ENCODE peak calls at places on chromosomes 16 and 17, in seven cellular contexts. One of them, this sample, is unnamed.

GRCh38 chr17:83056583-83057396 is 22.6 kb upstream of the METRNL start:
- DNase-seq in neural progenitor cell: peak; percentile 0
- DNase-seq in MCF 10A: no peak
- DNase-seq in progenitor cell of endocrine pancreas: no peak
- DNase-seq in H9: peak; percentile 28
- DNase-seq in AG10803: peak; percentile 34
- DNase-seq in A549: no peak
- DNase-seq in this sample: peak; percentile 8

GRCh38 chr16:11437069-11437468 is 91.8 kb downstream of the RMI2 start:
- DNase-seq in neural progenitor cell: no peak
- DNase-seq in MCF 10A: no peak
- DNase-seq in progenitor cell of endocrine pancreas: no peak
- DNase-seq in H9: no peak
- DNase-seq in AG10803: no peak
- DNase-seq in A549: no peak
- DNase-seq in this sample: no peak

GRCh38 chr16:71426069-71426879 is 15.6 kb downstream of the TLE7 start:
- DNase-seq in neural progenitor cell: peak; percentile 88
- DNase-seq in MCF 10A: no peak
- DNase-seq in progenitor cell of endocrine pancreas: peak; percentile 80
- DNase-seq in H9: peak; percentile 95
- DNase-seq in AG10803: peak; percentile 75
- DNase-seq in A549: peak; percentile 98
- DNase-seq in this sample: no peak

GRCh38 chr16:7218936-7219335 is 113.7 kb upstream of the RBFOX1 start:
- DNase-seq in neural progenitor cell: peak; percentile 43
- DNase-seq in MCF 10A: no peak
- DNase-seq in progenitor cell of endocrine pancreas: no peak
- DNase-seq in H9: no peak
- DNase-seq in AG10803: no peak
- DNase-seq in A549: no peak
- DNase-seq in this sample: no peak

GRCh38 chr17:7548585-7549400 is at the start of gene TNFSF12:
- DNase-seq in neural progenitor cell: peak; percentile 61
- DNase-seq in MCF 10A: peak; percentile 30
- DNase-seq in progenitor cell of endocrine pancreas: no peak
- DNase-seq in H9: peak; percentile 68
- DNase-seq in AG10803: peak; percentile 28
- DNase-seq in A549: peak; percentile 42
- DNase-seq in this sample: peak; percentile 53

GRCh38 chr16:29784901-29785500 is 5.5 kb upstream of the KIF22 start:
- DNase-seq in neural progenitor cell: peak; percentile 90
- DNase-seq in MCF 10A: no peak
- DNase-seq in progenitor cell of endocrine pancreas: peak; percentile 56
- DNase-seq in H9: peak; percentile 92
- DNase-seq in AG10803: peak; percentile 50
- DNase-seq in A549: peak; percentile 38
- DNase-seq in this sample: peak; percentile 70

GRCh38 chr16:1280783-1281182 is 24.9 kb downstream of the TPSD1 start:
- DNase-seq in neural progenitor cell: no peak
- DNase-seq in MCF 10A: no peak
- DNase-seq in progenitor cell of endocrine pancreas: no peak
- DNase-seq in H9: no peak
- DNase-seq in AG10803: no peak
- DNase-seq in A549: no peak
- DNase-seq in this sample: no peak

GRCh38 chr17:12982224-12982623 is 35.6 kb downstream of the ELAC2 start:
- DNase-seq in neural progenitor cell: no peak
- DNase-seq in MCF 10A: no peak
- DNase-seq in progenitor cell of endocrine pancreas: no peak
- DNase-seq in H9: no peak
- DNase-seq in AG10803: no peak
- DNase-seq in A549: no peak
- DNase-seq in this sample: peak; percentile 47

GRCh38 chr16:11497329-11497805 is 89.4 kb downstream of the LITAF start:
- DNase-seq in neural progenitor cell: peak; percentile 66
- DNase-seq in MCF 10A: peak; percentile 96
- DNase-seq in progenitor cell of endocrine pancreas: no peak
- DNase-seq in H9: peak; percentile 75
- DNase-seq in AG10803: peak; percentile 76
- DNase-seq in A549: peak; percentile 92
- DNase-seq in this sample: no peak

GRCh38 chr17:83109793-83110645 is 30.6 kb downstream of the METRNL start:
- DNase-seq in neural progenitor cell: no peak
- DNase-seq in MCF 10A: peak; percentile 96
- DNase-seq in progenitor cell of endocrine pancreas: no peak
- DNase-seq in H9: no peak
- DNase-seq in AG10803: peak; percentile 99
- DNase-seq in A549: peak; percentile 93
- DNase-seq in this sample: no peak

GRCh38 chr17:73288534-73289302 is 23.1 kb downstream of the CDC42EP4 start:
- DNase-seq in neural progenitor cell: no peak
- DNase-seq in MCF 10A: no peak
- DNase-seq in progenitor cell of endocrine pancreas: no peak
- DNase-seq in H9: no peak
- DNase-seq in AG10803: no peak
- DNase-seq in A549: peak; percentile 90
- DNase-seq in this sample: no peak

GRCh38 chr16:53212899-53213235 is 158.1 kb downstream of the CHD9 start:
- DNase-seq in neural progenitor cell: no peak
- DNase-seq in MCF 10A: no peak
- DNase-seq in progenitor cell of endocrine pancreas: no peak
- DNase-seq in H9: no peak
- DNase-seq in AG10803: no peak
- DNase-seq in A549: no peak
- DNase-seq in this sample: no peak

GRCh38 chr16:53213542-53213941 is 158.8 kb downstream of the CHD9 start:
- DNase-seq in neural progenitor cell: no peak
- DNase-seq in MCF 10A: no peak
- DNase-seq in progenitor cell of endocrine pancreas: no peak
- DNase-seq in H9: no peak
- DNase-seq in AG10803: no peak
- DNase-seq in A549: no peak
- DNase-seq in this sample: no peak

GRCh38 chr16:53209489-53209888 is 154.7 kb downstream of the CHD9 start:
- DNase-seq in neural progenitor cell: no peak
- DNase-seq in MCF 10A: no peak
- DNase-seq in progenitor cell of endocrine pancreas: no peak
- DNase-seq in H9: no peak
- DNase-seq in AG10803: no peak
- DNase-seq in A549: no peak
- DNase-seq in this sample: no peak

GRCh38 chr16:53211253-53211652 is 156.5 kb downstream of the CHD9 start:
- DNase-seq in neural progenitor cell: no peak
- DNase-seq in MCF 10A: no peak
- DNase-seq in progenitor cell of endocrine pancreas: no peak
- DNase-seq in H9: no peak
- DNase-seq in AG10803: no peak
- DNase-seq in A549: no peak
- DNase-seq in this sample: no peak

DNA sequence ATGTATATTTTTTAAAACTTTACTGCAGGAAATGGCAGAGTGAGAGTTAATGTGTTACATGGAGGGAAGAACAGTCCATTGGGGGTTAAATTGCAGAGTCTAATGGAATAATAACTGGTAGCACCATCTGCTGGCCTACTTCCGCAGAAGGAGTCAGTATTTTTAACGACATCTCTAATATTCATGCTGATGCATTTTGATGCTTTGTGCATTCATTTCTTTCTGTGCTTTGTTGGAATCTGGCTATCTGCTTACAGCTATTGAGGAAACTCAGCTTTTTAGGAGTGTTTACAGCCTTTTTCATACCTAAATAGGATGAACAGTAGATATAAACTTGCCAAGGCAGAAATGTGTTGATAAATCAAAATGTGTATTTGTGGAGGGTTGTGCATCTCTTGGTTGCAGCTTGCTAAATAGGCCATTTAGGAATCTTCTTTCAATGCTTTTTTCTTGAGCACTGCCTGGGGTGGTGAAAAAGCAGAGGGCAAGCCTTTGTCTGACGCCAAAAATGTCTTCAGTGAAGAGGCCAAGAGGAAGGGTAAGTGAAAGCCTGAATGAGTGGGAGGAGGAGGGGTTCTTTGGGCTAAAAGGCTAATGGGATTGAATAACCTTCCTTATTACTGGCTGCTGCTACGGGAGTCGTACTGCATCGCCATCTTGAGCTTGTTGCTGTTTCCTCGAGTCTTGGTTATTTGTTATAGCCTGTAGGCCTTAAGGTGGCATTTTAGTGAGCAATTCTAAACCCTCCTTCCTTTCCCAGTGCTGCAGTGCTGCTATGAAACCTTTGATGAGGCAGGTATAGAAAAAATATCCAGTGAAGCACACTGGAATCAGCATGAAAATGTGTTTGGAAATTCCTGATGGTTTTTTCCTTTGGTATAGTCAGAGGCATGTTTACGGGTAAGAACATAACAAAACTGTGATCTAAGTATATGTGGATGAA is 153.3 kb downstream of the CHD9 start:
- DNase-seq in neural progenitor cell: peak; percentile 86
- DNase-seq in MCF 10A: peak; percentile 90
- DNase-seq in progenitor cell of endocrine pancreas: peak; percentile 13
- DNase-seq in H9: peak; percentile 67
- DNase-seq in AG10803: peak; percentile 76
- DNase-seq in A549: peak; percentile 92
- DNase-seq in this sample: peak; percentile 26
- TF ChIP-seq CTCF in neural progenitor cell: peak; percentile 64
- TF ChIP-seq CTCF in MCF 10A: peak; percentile 57
- TF ChIP-seq CTCF in progenitor cell of endocrine pancreas: peak; percentile 65
- TF ChIP-seq CTCF in H9: peak; percentile 65
- TF ChIP-seq CTCF in AG10803: peak; percentile 80
- TF ChIP-seq CTCF in A549: peak; percentile 81
- TF ChIP-seq CTCF in this sample: peak; percentile 55

GRCh38 chr17:50689956-50690886 is 17.5 kb downstream of the ANKRD40 start:
- DNase-seq in neural progenitor cell: peak; percentile 96
- DNase-seq in MCF 10A: peak; percentile 81
- DNase-seq in progenitor cell of endocrine pancreas: no peak
- DNase-seq in H9: peak; percentile 62
- DNase-seq in AG10803: no peak
- DNase-seq in A549: peak; percentile 69
- DNase-seq in this sample: no peak
- TF ChIP-seq CTCF in neural progenitor cell: no peak
- TF ChIP-seq CTCF in MCF 10A: no peak
- TF ChIP-seq CTCF in progenitor cell of endocrine pancreas: no peak
- TF ChIP-seq CTCF in H9: no peak
- TF ChIP-seq CTCF in AG10803: no peak
- TF ChIP-seq CTCF in A549: no peak
- TF ChIP-seq CTCF in this sample: no peak

GRCh38 chr17:38350035-38350434 is 1.6 kb upstream of the SOCS7 start:
- DNase-seq in neural progenitor cell: no peak
- DNase-seq in MCF 10A: no peak
- DNase-seq in progenitor cell of endocrine pancreas: no peak
- DNase-seq in H9: no peak
- DNase-seq in AG10803: no peak
- DNase-seq in A549: no peak
- DNase-seq in this sample: no peak
- TF ChIP-seq CTCF in neural progenitor cell: no peak
- TF ChIP-seq CTCF in MCF 10A: no peak
- TF ChIP-seq CTCF in progenitor cell of endocrine pancreas: no peak
- TF ChIP-seq CTCF in H9: no peak
- TF ChIP-seq CTCF in AG10803: no peak
- TF ChIP-seq CTCF in A549: no peak
- TF ChIP-seq CTCF in this sample: no peak

DNA sequence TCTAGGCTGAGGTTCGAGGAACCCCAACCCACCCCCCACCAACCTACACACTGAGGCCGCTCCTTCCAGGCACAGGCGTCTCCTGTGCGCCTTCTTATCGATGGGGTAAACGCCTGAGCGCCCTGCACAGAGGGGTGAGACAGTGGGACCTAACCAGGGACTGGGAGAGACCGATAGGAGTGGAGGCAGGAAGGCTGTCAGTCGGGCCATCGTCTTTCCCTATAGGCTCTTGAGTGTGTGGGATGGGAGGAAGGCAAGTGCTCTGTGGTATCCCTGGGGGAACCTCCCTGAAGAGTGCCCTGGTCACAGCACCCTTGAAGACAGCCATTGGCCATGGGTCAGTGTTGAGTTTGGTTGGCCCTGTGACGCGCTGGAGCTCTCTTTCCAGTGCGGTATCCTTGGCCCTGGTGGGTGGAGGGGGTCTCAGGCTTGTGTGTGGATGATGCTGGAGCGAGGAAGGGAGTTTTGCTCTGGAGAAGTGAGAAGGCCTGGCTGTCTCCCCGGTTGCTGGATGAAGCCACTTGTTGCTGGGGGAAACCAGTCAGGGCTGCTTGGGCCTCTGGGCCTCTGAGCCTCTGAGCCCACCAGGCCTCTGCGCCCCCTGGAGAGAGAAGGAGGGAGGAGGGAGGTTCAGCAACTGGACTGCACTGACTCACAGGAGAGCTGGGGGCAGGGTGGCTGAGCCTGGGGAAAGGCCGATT is 1.7 kb downstream of the GPRC5C start:
- DNase-seq in neural progenitor cell: peak; percentile 51
- DNase-seq in MCF 10A: no peak
- DNase-seq in progenitor cell of endocrine pancreas: peak; percentile 56
- DNase-seq in H9: peak; percentile 75
- DNase-seq in AG10803: no peak
- DNase-seq in A549: no peak
- DNase-seq in this sample: no peak
- TF ChIP-seq CTCF in neural progenitor cell: no peak
- TF ChIP-seq CTCF in MCF 10A: no peak
- TF ChIP-seq CTCF in progenitor cell of endocrine pancreas: peak; percentile 56
- TF ChIP-seq CTCF in H9: no peak
- TF ChIP-seq CTCF in AG10803: no peak
- TF ChIP-seq CTCF in A549: no peak
- TF ChIP-seq CTCF in this sample: no peak

DNA sequence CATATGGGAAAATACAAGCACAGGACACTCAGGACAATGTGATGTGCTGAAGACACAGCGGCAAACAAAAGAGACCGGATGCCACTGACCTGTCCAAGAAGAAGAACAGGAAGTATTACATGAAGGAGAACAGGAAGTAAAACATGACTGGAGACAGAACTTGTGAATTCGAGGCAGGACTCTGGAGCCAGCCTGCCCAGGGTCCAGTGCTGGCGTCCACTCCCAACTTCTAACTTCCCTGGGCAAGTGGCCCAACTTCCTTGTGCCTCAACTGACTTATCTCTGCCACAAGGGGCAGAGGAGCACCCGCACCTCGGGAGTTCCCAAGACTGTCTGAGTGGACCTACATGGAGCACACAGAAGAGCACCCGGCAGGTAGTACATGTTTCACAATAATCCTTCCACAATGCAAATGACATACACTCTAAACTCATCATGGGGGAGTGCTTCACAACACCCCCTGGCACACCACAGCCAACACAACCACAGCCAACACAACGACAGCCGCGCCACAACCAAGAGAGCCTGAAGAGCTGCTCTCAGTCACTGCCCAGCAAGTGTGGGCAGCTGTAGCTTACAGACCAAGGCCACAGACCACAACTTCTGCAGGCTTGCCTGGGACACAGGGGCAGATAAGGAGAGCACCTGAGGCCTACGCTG is 36.6 kb downstream of the ANKRD11 start:
- DNase-seq in neural progenitor cell: peak; percentile 38
- DNase-seq in MCF 10A: peak; percentile 63
- DNase-seq in progenitor cell of endocrine pancreas: no peak
- DNase-seq in H9: no peak
- DNase-seq in AG10803: no peak
- DNase-seq in A549: peak; percentile 51
- DNase-seq in this sample: no peak
- TF ChIP-seq CTCF in neural progenitor cell: peak; percentile 44
- TF ChIP-seq CTCF in MCF 10A: peak; percentile 5
- TF ChIP-seq CTCF in progenitor cell of endocrine pancreas: peak; percentile 11
- TF ChIP-seq CTCF in H9: peak; percentile 57
- TF ChIP-seq CTCF in AG10803: peak; percentile 17
- TF ChIP-seq CTCF in A549: no peak
- TF ChIP-seq CTCF in this sample: no peak

This sample was measured in natural killer cell.